ENCODE peak calls at places on chromosomes 16 and 17, in four cellular contexts. E, H, Z and F are unnamed samples.
A peak's percentile ranks its signal among the peaks of the same experiment; 100 is the strongest.

GRCh38 chr16:87681990-87682570 is 79.8 kb downstream of the JPH3 start:
- DNase-seq in E (no peak), H (peak; percentile 78), Z (no peak), F (no peak)

GRCh38 chr17:74954665-74955421 is 17.7 kb downstream of the HID1 start:
- DNase-seq in E (no peak), H (no peak), Z (no peak), F (no peak)

GRCh38 chr16:51982715-51983680 is 563.9 kb downstream of the TOX3 start:
- DNase-seq in E (peak; percentile 52), H (peak; percentile 79), Z (peak; percentile 50), F (no peak)

GRCh38 chr17:43448720-43449469 is 34.9 kb upstream of the DHX8 start:
- DNase-seq in E (no peak), H (no peak), Z (no peak), F (no peak)

GRCh38 chr16:27520982-27521673 is 28.6 kb downstream of the GTF3C1 start:
- DNase-seq in E (no peak), H (peak; percentile 78), Z (peak; percentile 24), F (no peak)

GRCh38 chr17:12545877-12546513 is 119.7 kb upstream of the MYOCD start:
- DNase-seq in E (no peak), H (peak; percentile 71), Z (peak; percentile 15), F (no peak)

GRCh38 chr16:4372315-4372577 is 598 bp downstream of the VASN start:
- DNase-seq in E (no peak), H (no peak), Z (no peak), F (no peak)

GRCh38 chr16:57152096-57153093 is 33.4 kb downstream of the PSME3IP1 start:
- DNase-seq in E (no peak), H (no peak), Z (no peak), F (peak; percentile 72)

GRCh38 chr17:19486351-19487008 is 47.2 kb upstream of the SLC47A1 start:
- DNase-seq in E (no peak), H (no peak), Z (no peak), F (no peak)

GRCh38 chr17:66076546-66077190 is 115.3 kb downstream of the CEP112 start:
- DNase-seq in E (no peak), H (no peak), Z (no peak), F (no peak)

GRCh38 chr16:86569843-86570447 is 3.3 kb downstream of the FOXC2 start:
- DNase-seq in E (no peak), H (no peak), Z (no peak), F (no peak)

GRCh38 chr17:67467500-67468481 is 90.7 kb downstream of the PITPNC1 start:
- DNase-seq in E (no peak), H (no peak), Z (no peak), F (no peak)

GRCh38 chr16:22161401-22161800 is 905 bp upstream of the SDR42E2 start:
- DNase-seq in E (no peak), H (no peak), Z (no peak), F (no peak)

GRCh38 chr16:82979406-82980111 is 352.8 kb downstream of the CDH13 start:
- DNase-seq in E (no peak), H (no peak), Z (no peak), F (no peak)

GRCh38 chr16:54327609-54328008 is 41.0 kb upstream of the IRX3 start:
- DNase-seq in E (no peak), H (no peak), Z (no peak), F (no peak)

GRCh38 chr17:70736375-70736957 is 567.1 kb downstream of the KCNJ2 start:
- DNase-seq in E (no peak), H (no peak), Z (no peak), F (no peak)

GRCh38 chr17:77459018-77459755 is 318.4 kb downstream of the SEC14L1 start:
- DNase-seq in E (no peak), H (no peak), Z (no peak), F (no peak)

GRCh38 chr16:46812781-46813555 is 18.0 kb downstream of the C16orf87 start:
- DNase-seq in E (no peak), H (no peak), Z (no peak), F (no peak)

GRCh38 chr17:36980281-36980761 is 31.6 kb downstream of the AATF start:
- DNase-seq in E (no peak), H (peak; percentile 44), Z (no peak), F (no peak)

GRCh38 chr17:3647769-3648540 is 11.4 kb downstream of the CTNS start:
- DNase-seq in E (peak; percentile 72), H (peak; percentile 71), Z (peak; percentile 63), F (no peak)

GRCh38 chr16:89033304-89033703 is 56.3 kb upstream of the CBFA2T3 start:
- DNase-seq in E (no peak), H (no peak), Z (no peak), F (no peak)

GRCh38 chr16:29745853-29746345 is at the start of gene C16orf54:
- DNase-seq in E (peak; percentile 73), H (no peak), Z (peak; percentile 31), F (peak; percentile 93)

GRCh38 chr17:44278006-44278405 is 10.1 kb upstream of the SLC4A1 start:
- DNase-seq in E (no peak), H (no peak), Z (no peak), F (no peak)

GRCh38 chr16:49986351-49987124 is 38.5 kb upstream of the CNEP1R1 start:
- DNase-seq in E (peak; percentile 27), H (peak; percentile 41), Z (peak; percentile 18), F (no peak)

GRCh38 chr17:41539071-41539492 is 11.0 kb upstream of the KRT19 start:
- DNase-seq in E (no peak), H (no peak), Z (no peak), F (no peak)

GRCh38 chr16:58614860-58615259 is 14.8 kb downstream of the CNOT1 start:
- DNase-seq in E (no peak), H (no peak), Z (no peak), F (no peak)

GRCh38 chr16:58615280-58615679 is 14.3 kb downstream of the CNOT1 start:
- DNase-seq in E (no peak), H (peak; percentile 28), Z (no peak), F (no peak)

GRCh38 chr16:58608601-58609136 is 21.0 kb downstream of the CNOT1 start:
- DNase-seq in E (no peak), H (no peak), Z (no peak), F (no peak)

GRCh38 chr16:58614212-58614611 is 15.4 kb downstream of the CNOT1 start:
- DNase-seq in E (no peak), H (peak; percentile 62), Z (no peak), F (no peak)
- H3K36me3 ChIP-seq in E (peaks cover 40% of the 10 kb centered on the region), H (peaks cover 8% of the 10 kb centered on the region), Z (peaks cover 30% of the 10 kb centered on the region), F (peaks cover 43% of the 10 kb centered on the region)

GRCh38 chr17:63082273-63082861 is 116.3 kb downstream of the TANC2 start:
- DNase-seq in E (no peak), H (peak; percentile 66), Z (no peak), F (no peak)
- TF ChIP-seq CTCF in E (no peak), H (peak; percentile 51), Z (peak; percentile 54), F (peak; percentile 51)

DNA sequence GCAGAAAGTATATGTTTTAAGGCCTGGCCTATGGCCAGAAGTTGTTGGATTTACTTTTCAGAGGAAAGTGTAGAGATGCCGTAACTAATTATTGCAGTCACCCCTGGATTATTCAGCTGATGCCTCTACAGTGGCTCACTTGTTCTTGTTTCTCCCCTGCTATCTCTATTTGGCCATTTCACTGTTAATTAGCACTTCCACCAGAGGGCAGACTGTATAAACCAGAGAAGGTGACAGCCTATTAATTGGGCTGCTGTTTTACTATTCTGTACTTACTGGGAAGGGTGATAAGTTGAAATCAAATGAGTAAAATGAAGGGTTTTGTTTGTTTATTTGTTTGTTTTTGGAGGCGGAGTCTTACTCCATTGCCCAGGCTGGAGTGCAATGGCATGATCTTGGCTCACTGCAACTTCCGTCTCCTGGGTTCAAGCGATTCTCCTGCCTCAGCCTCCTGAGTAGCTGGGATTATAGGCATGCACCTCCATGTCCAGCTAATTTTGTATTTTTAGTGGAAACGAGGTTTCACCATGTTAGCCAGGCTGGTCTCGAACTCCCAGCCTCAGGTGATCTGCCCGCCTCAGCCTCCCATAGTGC is 66.0 kb downstream of the CDK12 start:
- DNase-seq in E (no peak), H (peak; percentile 49), Z (no peak), F (no peak)
- H3K36me3 ChIP-seq in E (peaks cover 98% of the 10 kb centered on the region), H (peaks cover 83% of the 10 kb centered on the region), Z (peaks cover 82% of the 10 kb centered on the region), F (peaks cover 92% of the 10 kb centered on the region)

GRCh38 chr17:82303944-82304808 is 13.2 kb downstream of the CD7 start:
- DNase-seq in E (no peak), H (peak; percentile 73), Z (no peak), F (no peak)
- TF ChIP-seq CTCF in E (no peak), H (no peak), Z (no peak), F (no peak)

GRCh38 chr16:470418-470817 is 45.0 kb downstream of the RAB11FIP3 start:
- DNase-seq in E (no peak), H (no peak), Z (no peak), F (no peak)
- H3K36me3 ChIP-seq in E (peaks cover 29% of the 10 kb centered on the region), H (peaks cover 3% of the 10 kb centered on the region), Z (peaks cover 5% of the 10 kb centered on the region), F (peaks cover 27% of the 10 kb centered on the region)